ENCODE peak calls at places on chromosomes 7 and 10, in five cellular contexts. One of them, this sample, is unnamed.

GRCh38 chr7:5337047-5337446 is 54.3 kb downstream of the SLC29A4 start:
- DNase-seq in progenitor cell of endocrine pancreas: no peak
- DNase-seq in AG09319: no peak
- DNase-seq in Peyer's patch: no peak
- DNase-seq in AG04450: no peak
- DNase-seq in this sample: no peak

GRCh38 chr7:131602304-131602993 is 46.0 kb upstream of the PODXL start:
- DNase-seq in progenitor cell of endocrine pancreas: no peak
- DNase-seq in AG09319: no peak
- DNase-seq in Peyer's patch: no peak
- DNase-seq in AG04450: no peak
- DNase-seq in this sample: no peak

GRCh38 chr7:31054608-31055273 is 2.6 kb downstream of the ADCYAP1R1 start:
- DNase-seq in progenitor cell of endocrine pancreas: no peak
- DNase-seq in AG09319: no peak
- DNase-seq in Peyer's patch: no peak
- DNase-seq in AG04450: no peak
- DNase-seq in this sample: no peak

GRCh38 chr7:20598479-20599419 is 16.7 kb upstream of the ABCB5 start:
- DNase-seq in progenitor cell of endocrine pancreas: no peak
- DNase-seq in AG09319: peak
- DNase-seq in Peyer's patch: peak
- DNase-seq in AG04450: peak
- DNase-seq in this sample: no peak

GRCh38 chr7:23207029-23207428 is 25.2 kb downstream of the NUP42 start:
- DNase-seq in progenitor cell of endocrine pancreas: no peak
- DNase-seq in AG09319: no peak
- DNase-seq in Peyer's patch: no peak
- DNase-seq in AG04450: no peak
- DNase-seq in this sample: no peak

GRCh38 chr7:24175603-24176002 is 108.4 kb upstream of the NPY start:
- DNase-seq in progenitor cell of endocrine pancreas: no peak
- DNase-seq in AG09319: no peak
- DNase-seq in Peyer's patch: no peak
- DNase-seq in AG04450: no peak
- DNase-seq in this sample: no peak

GRCh38 chr7:100435401-100436304 is 644 bp downstream of the PPP1R35 start:
- DNase-seq in progenitor cell of endocrine pancreas: peak
- DNase-seq in AG09319: no peak
- DNase-seq in Peyer's patch: peak
- DNase-seq in AG04450: no peak
- DNase-seq in this sample: peak

GRCh38 chr7:124295289-124295688 is 262.4 kb upstream of the TMEM229A start:
- DNase-seq in progenitor cell of endocrine pancreas: no peak
- DNase-seq in AG09319: no peak
- DNase-seq in Peyer's patch: no peak
- DNase-seq in AG04450: no peak
- DNase-seq in this sample: no peak

GRCh38 chr10:92692085-92692671 is 2.4 kb downstream of the HHEX start:
- DNase-seq in progenitor cell of endocrine pancreas: no peak
- DNase-seq in AG09319: no peak
- DNase-seq in Peyer's patch: no peak
- DNase-seq in AG04450: no peak
- DNase-seq in this sample: no peak

GRCh38 chr10:16777473-16778370 is 39.5 kb downstream of the RSU1 start:
- DNase-seq in progenitor cell of endocrine pancreas: no peak
- DNase-seq in AG09319: peak
- DNase-seq in Peyer's patch: no peak
- DNase-seq in AG04450: peak
- DNase-seq in this sample: peak

GRCh38 chr7:80018941-80019808 is 115.5 kb upstream of the GNAI1 start:
- DNase-seq in progenitor cell of endocrine pancreas: peak
- DNase-seq in AG09319: no peak
- DNase-seq in Peyer's patch: no peak
- DNase-seq in AG04450: peak
- DNase-seq in this sample: peak

GRCh38 chr7:2405601-2406345 is 2.4 kb downstream of the CHST12 start:
- DNase-seq in progenitor cell of endocrine pancreas: no peak
- DNase-seq in AG09319: no peak
- DNase-seq in Peyer's patch: peak
- DNase-seq in AG04450: no peak
- DNase-seq in this sample: no peak

GRCh38 chr7:116316838-116317612 is 106.7 kb downstream of the TES start:
- DNase-seq in progenitor cell of endocrine pancreas: no peak
- DNase-seq in AG09319: peak
- DNase-seq in Peyer's patch: no peak
- DNase-seq in AG04450: peak
- DNase-seq in this sample: no peak

GRCh38 chr7:4268040-4268965 is 413.8 kb upstream of the FOXK1 start:
- DNase-seq in progenitor cell of endocrine pancreas: no peak
- DNase-seq in AG09319: no peak
- DNase-seq in Peyer's patch: no peak
- DNase-seq in AG04450: no peak
- DNase-seq in this sample: no peak

GRCh38 chr7:137040745-137041144 is 172.3 kb downstream of the CHRM2 start:
- DNase-seq in progenitor cell of endocrine pancreas: no peak
- DNase-seq in AG09319: no peak
- DNase-seq in Peyer's patch: no peak
- DNase-seq in AG04450: no peak
- DNase-seq in this sample: no peak

GRCh38 chr10:126350216-126350992 is 37.9 kb downstream of the ADAM12 start:
- DNase-seq in progenitor cell of endocrine pancreas: no peak
- DNase-seq in AG09319: peak
- DNase-seq in Peyer's patch: no peak
- DNase-seq in AG04450: peak
- DNase-seq in this sample: no peak

GRCh38 chr7:136947347-136947746 is 78.9 kb downstream of the CHRM2 start:
- DNase-seq in progenitor cell of endocrine pancreas: no peak
- DNase-seq in AG09319: no peak
- DNase-seq in Peyer's patch: no peak
- DNase-seq in AG04450: no peak
- DNase-seq in this sample: no peak

GRCh38 chr7:30780909-30781308 is 9.7 kb downstream of the MINDY4 start:
- DNase-seq in progenitor cell of endocrine pancreas: no peak
- DNase-seq in AG09319: no peak
- DNase-seq in Peyer's patch: no peak
- DNase-seq in AG04450: no peak
- DNase-seq in this sample: no peak

GRCh38 chr7:106952658-106953231 is 87.7 kb downstream of the PIK3CG start:
- DNase-seq in progenitor cell of endocrine pancreas: no peak
- DNase-seq in AG09319: no peak
- DNase-seq in Peyer's patch: peak
- DNase-seq in AG04450: no peak
- DNase-seq in this sample: no peak

GRCh38 chr7:157113607-157114006 is 25.1 kb upstream of the UBE3C start:
- DNase-seq in progenitor cell of endocrine pancreas: no peak
- DNase-seq in AG09319: no peak
- DNase-seq in Peyer's patch: no peak
- DNase-seq in AG04450: no peak
- DNase-seq in this sample: no peak

GRCh38 chr10:132458595-132459251 is 61.7 kb downstream of the PWWP2B start:
- DNase-seq in progenitor cell of endocrine pancreas: peak
- DNase-seq in AG09319: no peak
- DNase-seq in Peyer's patch: peak
- DNase-seq in AG04450: no peak
- DNase-seq in this sample: peak

GRCh38 chr7:158411232-158411950 is 176.2 kb downstream of the PTPRN2 start:
- DNase-seq in progenitor cell of endocrine pancreas: no peak
- DNase-seq in AG09319: no peak
- DNase-seq in Peyer's patch: no peak
- DNase-seq in AG04450: no peak
- DNase-seq in this sample: no peak

GRCh38 chr10:88881922-88882645 is 2.0 kb downstream of the STAMBPL1 start:
- DNase-seq in progenitor cell of endocrine pancreas: no peak
- DNase-seq in AG09319: no peak
- DNase-seq in Peyer's patch: no peak
- DNase-seq in AG04450: no peak
- DNase-seq in this sample: no peak

GRCh38 chr7:53900856-53901528 is 641.2 kb upstream of the VSTM2A start:
- DNase-seq in progenitor cell of endocrine pancreas: no peak
- DNase-seq in AG09319: no peak
- DNase-seq in Peyer's patch: no peak
- DNase-seq in AG04450: no peak
- DNase-seq in this sample: no peak
- TF ChIP-seq CTCF in progenitor cell of endocrine pancreas: peak
- TF ChIP-seq CTCF in AG09319: no peak
- TF ChIP-seq CTCF in Peyer's patch: no peak
- TF ChIP-seq CTCF in AG04450: no peak
- TF ChIP-seq CTCF in this sample: no peak

DNA sequence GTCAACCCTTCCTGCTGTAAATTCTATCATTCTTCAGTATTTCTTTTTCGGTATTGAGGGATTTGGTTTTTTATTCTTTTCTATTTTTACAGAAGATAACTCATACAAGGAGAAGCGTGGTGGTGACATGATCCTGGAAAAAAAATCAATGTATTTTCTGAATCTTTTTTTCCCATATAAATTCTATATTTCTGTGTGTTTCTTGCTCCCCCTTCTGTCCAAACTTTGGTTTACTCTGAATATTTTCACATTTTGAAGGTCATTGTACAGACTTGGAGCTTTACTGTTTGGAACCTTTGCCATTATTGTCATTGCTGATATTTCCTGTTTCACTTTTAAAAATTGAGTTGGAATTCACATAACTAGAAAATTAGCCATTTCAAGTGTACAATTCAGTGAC is 246.3 kb downstream of the REEP3 start:
- DNase-seq in progenitor cell of endocrine pancreas: no peak
- DNase-seq in AG09319: no peak
- DNase-seq in Peyer's patch: no peak
- DNase-seq in AG04450: no peak
- DNase-seq in this sample: no peak
- TF ChIP-seq CTCF in progenitor cell of endocrine pancreas: peak
- TF ChIP-seq CTCF in AG09319: peak
- TF ChIP-seq CTCF in Peyer's patch: no peak
- TF ChIP-seq CTCF in AG04450: peak
- TF ChIP-seq CTCF in this sample: peak

GRCh38 chr7:8365499-8366110 is 67.8 kb upstream of the NXPH1 start:
- DNase-seq in progenitor cell of endocrine pancreas: no peak
- DNase-seq in AG09319: no peak
- DNase-seq in Peyer's patch: no peak
- DNase-seq in AG04450: no peak
- DNase-seq in this sample: peak
- TF ChIP-seq CTCF in progenitor cell of endocrine pancreas: peak
- TF ChIP-seq CTCF in AG09319: no peak
- TF ChIP-seq CTCF in Peyer's patch: no peak
- TF ChIP-seq CTCF in AG04450: no peak
- TF ChIP-seq CTCF in this sample: no peak

GRCh38 chr7:114206688-114207087 is 207.9 kb upstream of the FOXP2 start:
- DNase-seq in progenitor cell of endocrine pancreas: no peak
- DNase-seq in AG09319: no peak
- DNase-seq in Peyer's patch: no peak
- DNase-seq in AG04450: no peak
- DNase-seq in this sample: no peak

GRCh38 chr7:114212753-114213439 is 201.7 kb upstream of the FOXP2 start:
- DNase-seq in progenitor cell of endocrine pancreas: no peak
- DNase-seq in AG09319: no peak
- DNase-seq in Peyer's patch: no peak
- DNase-seq in AG04450: no peak
- DNase-seq in this sample: no peak

GRCh38 chr7:114214454-114214853 is 200.2 kb upstream of the FOXP2 start:
- DNase-seq in progenitor cell of endocrine pancreas: no peak
- DNase-seq in AG09319: no peak
- DNase-seq in Peyer's patch: no peak
- DNase-seq in AG04450: no peak
- DNase-seq in this sample: no peak

GRCh38 chr7:114209968-114210367 is 204.6 kb upstream of the FOXP2 start:
- DNase-seq in progenitor cell of endocrine pancreas: no peak
- DNase-seq in AG09319: no peak
- DNase-seq in Peyer's patch: no peak
- DNase-seq in AG04450: no peak
- DNase-seq in this sample: no peak
- TF ChIP-seq CTCF in progenitor cell of endocrine pancreas: peak
- TF ChIP-seq CTCF in AG09319: no peak
- TF ChIP-seq CTCF in Peyer's patch: no peak
- TF ChIP-seq CTCF in AG04450: peak
- TF ChIP-seq CTCF in this sample: peak

DNA sequence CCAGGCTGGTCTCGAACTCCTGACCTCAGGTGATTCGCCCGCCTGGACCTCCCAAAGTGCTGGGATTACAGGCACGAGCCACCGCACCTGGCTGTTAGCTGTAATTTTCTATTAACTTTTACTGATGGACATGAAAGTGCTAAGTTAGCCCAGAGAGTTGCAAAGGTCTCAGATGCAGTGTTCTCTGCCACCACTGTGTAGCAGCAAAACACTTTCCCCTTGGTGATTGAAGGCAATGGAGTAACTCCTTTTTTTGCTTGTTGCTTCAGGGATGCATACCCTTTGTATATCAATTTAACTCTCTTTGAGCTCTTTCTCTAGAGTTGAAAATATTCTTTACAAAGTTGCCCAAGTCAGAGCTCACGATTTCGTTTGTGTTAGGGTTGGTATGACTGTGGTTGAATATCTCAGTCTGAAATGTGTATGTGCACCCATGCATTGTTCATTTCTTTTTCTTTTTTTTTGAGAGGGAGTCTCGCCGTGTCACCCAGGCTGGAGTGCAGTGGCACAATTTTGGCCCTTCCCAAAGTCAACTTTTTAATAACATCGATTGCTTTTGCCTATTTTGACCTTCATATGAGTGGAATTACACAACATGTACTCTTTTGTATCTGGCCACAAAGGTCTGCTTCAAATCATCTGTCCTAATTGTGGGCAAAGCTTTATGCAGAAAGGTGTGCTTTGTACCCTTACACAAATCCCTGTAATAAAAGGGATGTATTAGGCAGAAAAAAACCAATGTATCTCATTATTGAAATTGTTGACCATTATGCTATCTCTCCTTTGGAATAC is 52.6 kb downstream of the GTF2I start:
- DNase-seq in progenitor cell of endocrine pancreas: no peak
- DNase-seq in AG09319: no peak
- DNase-seq in Peyer's patch: no peak
- DNase-seq in AG04450: no peak
- DNase-seq in this sample: no peak
- TF ChIP-seq CTCF in progenitor cell of endocrine pancreas: no peak
- TF ChIP-seq CTCF in AG09319: no peak
- TF ChIP-seq CTCF in Peyer's patch: no peak
- TF ChIP-seq CTCF in AG04450: peak
- TF ChIP-seq CTCF in this sample: no peak

GRCh38 chr7:82294258-82294855 is 149.2 kb downstream of the CACNA2D1 start:
- DNase-seq in progenitor cell of endocrine pancreas: no peak
- DNase-seq in AG09319: no peak
- DNase-seq in Peyer's patch: no peak
- DNase-seq in AG04450: no peak
- DNase-seq in this sample: no peak
- TF ChIP-seq CTCF in progenitor cell of endocrine pancreas: no peak
- TF ChIP-seq CTCF in AG09319: no peak
- TF ChIP-seq CTCF in Peyer's patch: no peak
- TF ChIP-seq CTCF in AG04450: no peak
- TF ChIP-seq CTCF in this sample: no peak

GRCh38 chr7:90244909-90245841 is at the start of gene CFAP69:
- DNase-seq in progenitor cell of endocrine pancreas: peak
- DNase-seq in AG09319: peak
- DNase-seq in Peyer's patch: peak
- DNase-seq in AG04450: peak
- DNase-seq in this sample: peak
- TF ChIP-seq CTCF in progenitor cell of endocrine pancreas: peak
- TF ChIP-seq CTCF in AG09319: peak
- TF ChIP-seq CTCF in Peyer's patch: no peak
- TF ChIP-seq CTCF in AG04450: peak
- TF ChIP-seq CTCF in this sample: no peak

This sample was measured in endothelial cell.